ENCODE peak calls at places on chromosomes 6 and 20, in nine cellular contexts. L, T, D, H, P, E, N, Z and C are unnamed samples.
A peak's percentile ranks its signal among the peaks of the same experiment; 100 is the strongest.

GRCh38 chr20:5353624-5354496 is 37.1 kb upstream of the PROKR2 start:
- DNase-seq in L (no peak), T (no peak), D (no peak), H (no peak), P (no peak), E (no peak), N (peak; percentile 82), Z (no peak), C (peak; percentile 15)

GRCh38 chr6:88860310-88860709 is 103.1 kb downstream of the RNGTT start:
- DNase-seq in L (no peak), T (no peak), D (no peak), H (no peak), P (no peak), E (no peak), N (no peak), Z (no peak), C (no peak)

GRCh38 chr6:47478233-47479155 is 905 bp downstream of the CD2AP start:
- DNase-seq in L (peak; percentile 63), T (no peak), D (no peak), H (no peak), P (no peak), E (no peak), N (peak; percentile 38), Z (peak; percentile 71), C (no peak)

GRCh38 chr6:155328074-155328538 is 13.8 kb upstream of the TFB1M start:
- DNase-seq in L (no peak), T (no peak), D (no peak), H (no peak), P (no peak), E (no peak), N (no peak), Z (no peak), C (no peak)

GRCh38 chr6:41677430-41678045 is 39.3 kb downstream of the MDFI start:
- DNase-seq in L (no peak), T (no peak), D (no peak), H (peak; percentile 52), P (no peak), E (no peak), N (no peak), Z (no peak), C (no peak)

GRCh38 chr20:51404297-51405060 is 138.0 kb downstream of the NFATC2 start:
- DNase-seq in L (peak; percentile 69), T (no peak), D (no peak), H (peak; percentile 53), P (no peak), E (no peak), N (peak; percentile 94), Z (no peak), C (peak; percentile 89)

GRCh38 chr6:301929-302705 is 9.8 kb downstream of the DUSP22 start:
- DNase-seq in L (no peak), T (no peak), D (no peak), H (no peak), P (peak; percentile 64), E (no peak), N (no peak), Z (no peak), C (no peak)

GRCh38 chr20:58112017-58112781 is 116.3 kb downstream of the ANKRD60 start:
- DNase-seq in L (no peak), T (no peak), D (no peak), H (peak; percentile 47), P (peak; percentile 63), E (no peak), N (peak; percentile 67), Z (no peak), C (peak; percentile 59)

GRCh38 chr20:61810066-61810708 is 255.5 kb downstream of the TAF4 start:
- DNase-seq in L (no peak), T (no peak), D (no peak), H (no peak), P (no peak), E (no peak), N (no peak), Z (no peak), C (no peak)

GRCh38 chr6:101117397-101118185 is 236.5 kb upstream of the ASCC3 start:
- DNase-seq in L (no peak), T (no peak), D (no peak), H (no peak), P (no peak), E (no peak), N (no peak), Z (no peak), C (no peak)

GRCh38 chr20:16637814-16638213 is 64.6 kb upstream of the KIF16B start:
- DNase-seq in L (no peak), T (no peak), D (no peak), H (no peak), P (no peak), E (no peak), N (no peak), Z (no peak), C (no peak)

GRCh38 chr6:156045416-156045815 is 589.8 kb upstream of the NOX3 start:
- DNase-seq in L (no peak), T (no peak), D (no peak), H (no peak), P (no peak), E (no peak), N (no peak), Z (no peak), C (no peak)

GRCh38 chr6:139091859-139092258 is 43.0 kb upstream of the HECA start:
- DNase-seq in L (no peak), T (no peak), D (no peak), H (no peak), P (no peak), E (no peak), N (no peak), Z (no peak), C (no peak)

GRCh38 chr20:3193806-3194616 is 10.5 kb downstream of the DDRGK1 start:
- DNase-seq in L (no peak), T (no peak), D (no peak), H (no peak), P (no peak), E (no peak), N (no peak), Z (no peak), C (no peak)

GRCh38 chr6:108651781-108652227 is 91.1 kb downstream of the FOXO3 start:
- DNase-seq in L (peak; percentile 92), T (no peak), D (peak; percentile 63), H (no peak), P (no peak), E (no peak), N (peak; percentile 85), Z (no peak), C (no peak)

GRCh38 chr6:116040980-116041379 is 19.7 kb downstream of the FRK start:
- DNase-seq in L (no peak), T (no peak), D (no peak), H (no peak), P (no peak), E (no peak), N (no peak), Z (no peak), C (no peak)

GRCh38 chr20:4603724-4604123 is 118.0 kb upstream of the PRND start:
- DNase-seq in L (no peak), T (no peak), D (no peak), H (no peak), P (no peak), E (no peak), N (peak; percentile 13), Z (no peak), C (no peak)

GRCh38 chr6:66861007-66861541 is 1154.0 kb upstream of the EYS start:
- DNase-seq in L (no peak), T (no peak), D (no peak), H (no peak), P (no peak), E (no peak), N (no peak), Z (no peak), C (no peak)

GRCh38 chr6:168293641-168294530 is 25.7 kb downstream of the DACT2 start:
- DNase-seq in L (no peak), T (no peak), D (no peak), H (no peak), P (no peak), E (no peak), N (no peak), Z (no peak), C (no peak)

GRCh38 chr6:168333471-168333870 is 13.9 kb upstream of the DACT2 start:
- DNase-seq in L (no peak), T (no peak), D (no peak), H (no peak), P (no peak), E (no peak), N (no peak), Z (no peak), C (no peak)

GRCh38 chr20:23340524-23340923 is 10.1 kb upstream of the NXT1 start:
- DNase-seq in L (peak; percentile 88), T (no peak), D (peak; percentile 35), H (peak; percentile 81), P (peak; percentile 81), E (peak; percentile 53), N (peak; percentile 91), Z (peak; percentile 30), C (peak; percentile 39)

GRCh38 chr6:13863699-13864155 is 49.4 kb upstream of the MCUR1 start:
- DNase-seq in L (no peak), T (no peak), D (no peak), H (no peak), P (no peak), E (no peak), N (no peak), Z (no peak), C (no peak)

GRCh38 chr6:158835616-158836221 is 16.6 kb upstream of the EZR start:
- DNase-seq in L (no peak), T (no peak), D (no peak), H (no peak), P (no peak), E (no peak), N (no peak), Z (no peak), C (no peak)

GRCh38 chr20:61436268-61436667 is 184.2 kb downstream of the CDH4 start:
- DNase-seq in L (no peak), T (no peak), D (no peak), H (peak; percentile 21), P (no peak), E (no peak), N (peak; percentile 27), Z (no peak), C (peak; percentile 66)

GRCh38 chr6:167827588-167828324 is 1.0 kb downstream of the AFDN start:
- DNase-seq in L (peak; percentile 73), T (no peak), D (no peak), H (no peak), P (peak; percentile 74), E (peak; percentile 45), N (peak; percentile 48), Z (peak; percentile 31), C (peak; percentile 40)

GRCh38 chr6:90753820-90754604 is 167.1 kb upstream of the MAP3K7 start:
- DNase-seq in L (no peak), T (no peak), D (no peak), H (no peak), P (no peak), E (no peak), N (no peak), Z (no peak), C (no peak)

GRCh38 chr6:127855542-127856159 is 45.2 kb downstream of the THEMIS start:
- DNase-seq in L (no peak), T (no peak), D (no peak), H (no peak), P (no peak), E (no peak), N (peak; percentile 76), Z (no peak), C (no peak)

GRCh38 chr20:51077601-51078000 is 54.7 kb upstream of the KCNG1 start:
- DNase-seq in L (no peak), T (no peak), D (no peak), H (no peak), P (no peak), E (no peak), N (no peak), Z (no peak), C (no peak)

GRCh38 chr20:35040646-35041045 is 52.0 kb downstream of the TRPC4AP start:
- DNase-seq in L (no peak), T (no peak), D (no peak), H (no peak), P (no peak), E (no peak), N (no peak), Z (no peak), C (no peak)

GRCh38 chr6:89079611-89080213 is 839 bp upstream of the PNRC1 start:
- DNase-seq in L (peak; percentile 78), T (no peak), D (peak; percentile 43), H (peak; percentile 70), P (no peak), E (no peak), N (peak; percentile 86), Z (peak; percentile 11), C (no peak)

GRCh38 chr20:10075606-10076005 is 40.8 kb downstream of the ANKEF1 start:
- DNase-seq in L (no peak), T (no peak), D (no peak), H (no peak), P (no peak), E (no peak), N (no peak), Z (no peak), C (no peak)